ENCODE peak calls at places on chromosomes 3 and 15, in seven cellular contexts. A is activated CD4-positive, alpha-beta T cell treated with anti-CD3 and anti-CD28 coated beads, Interleukin-2, amount 50 U/mL, for 48 hours; Z is MM.1S; B is natural killer cell; E is HTR-8/SVneo; W is suprapubic skin; M is HCT116. Y is an unnamed sample.

GRCh38 chr15:51623386-51623938 is 891 bp upstream of the DMXL2 start:
- DNase-seq in E (no peak), Z (no peak), B (no peak), M (no peak), A (no peak), W (no peak), Y (no peak)

GRCh38 chr3:178538065-178538464 is 1.8 kb downstream of the KCNMB2 start:
- DNase-seq in E (no peak), M (no peak), Z (no peak), W (no peak), B (no peak), A (no peak), Y (no peak)

GRCh38 chr15:58526647-58527192 is 94.9 kb downstream of the LIPC start:
- DNase-seq in W (no peak), A (no peak), M (no peak), Z (no peak), E (no peak), B (no peak), Y (peak; percentile 67)

GRCh38 chr15:48802867-48803266 is 8.0 kb downstream of the CEP152 start:
- DNase-seq in M (no peak), W (no peak), B (no peak), E (no peak), A (no peak), Z (no peak), Y (no peak)

GRCh38 chr15:48025118-48025517 is 95.7 kb upstream of the SLC24A5 start:
- DNase-seq in W (no peak), A (no peak), B (no peak), Z (peak; percentile 26), E (no peak), M (no peak), Y (no peak)

GRCh38 chr3:96813134-96813819 is 1.1 kb upstream of the EPHA6 start:
- DNase-seq in B (no peak), Z (peak; percentile 92), E (peak; percentile 67), A (peak; percentile 65), M (no peak), W (peak; percentile 69), Y (no peak)

GRCh38 chr15:65829150-65829764 is 37.2 kb upstream of the DENND4A start:
- DNase-seq in W (no peak), A (no peak), B (no peak), M (peak; percentile 38), E (peak; percentile 39), Z (peak; percentile 50), Y (no peak)

GRCh38 chr3:55857635-55858034 is 370.5 kb upstream of the WNT5A start:
- DNase-seq in Z (no peak), A (no peak), M (no peak), E (no peak), W (no peak), B (no peak), Y (no peak)

GRCh38 chr3:24682141-24682547 is 187.5 kb upstream of the THRB start:
- DNase-seq in E (no peak), B (no peak), A (no peak), Z (no peak), M (no peak), W (no peak), Y (no peak)

GRCh38 chr15:48925714-48926223 is 38.0 kb downstream of the SHC4 start:
- DNase-seq in A (peak; percentile 13), Z (no peak), W (no peak), B (no peak), M (peak; percentile 91), E (peak; percentile 77), Y (no peak)

GRCh38 chr3:23435318-23435717 is 232.2 kb downstream of the UBE2E2 start:
- DNase-seq in A (no peak), B (no peak), E (no peak), Z (no peak), M (no peak), W (no peak), Y (no peak)

GRCh38 chr3:150687613-150688012 is 16.1 kb downstream of the ERICH6 start:
- DNase-seq in E (no peak), Z (no peak), A (no peak), W (no peak), B (no peak), M (no peak), Y (no peak)

Y was measured in lower leg skin.